ENCODE peak calls at places on chromosome X, in eight cellular contexts. K is heart right ventricle, X is mammary epithelial cell, L is esophagus muscularis mucosa, F is psoas muscle, T is IMR-90, O is PC-9, Z is spleen. P is an unnamed sample.

GRCh38 chrX:16567681-16568080 is 82.3 kb upstream of the S100G start:
- DNase-seq in K (no peak), X (no peak), L (no peak), F (no peak), T (no peak), O (no peak), Z (no peak), P (no peak)

GRCh38 chrX:15404712-15405111 is 20.5 kb upstream of the VEGFD start:
- DNase-seq in K (peak), X (no peak), L (no peak), F (peak), T (peak), O (no peak), Z (no peak), P (no peak)

GRCh38 chrX:135973025-135973547 is 702 bp downstream of the MMGT1 start:
- DNase-seq in K (no peak), X (peak), L (no peak), F (no peak), T (peak), O (peak), Z (no peak), P (no peak)

GRCh38 chrX:119887721-119888425 is 7.8 kb upstream of the AKAP14 start:
- DNase-seq in K (peak), X (no peak), L (no peak), F (peak), T (peak), O (peak), Z (peak), P (no peak)

GRCh38 chrX:18833071-18833731 is 125.8 kb downstream of the PPEF1 start:
- DNase-seq in K (peak), X (no peak), L (no peak), F (peak), T (peak), O (no peak), Z (no peak), P (no peak)

GRCh38 chrX:281166-281999 is at the start of gene PLCXD1:
- DNase-seq in K (no peak), X (no peak), L (no peak), F (no peak), T (peak), O (no peak), Z (peak), P (no peak)

GRCh38 chrX:68945603-68946228 is 116.9 kb downstream of the EFNB1 start:
- DNase-seq in K (no peak), X (no peak), L (peak), F (no peak), T (peak), O (peak), Z (peak), P (no peak)

GRCh38 chrX:109635151-109635550 is 10.2 kb upstream of the KCNE5 start:
- DNase-seq in K (no peak), X (peak), L (no peak), F (no peak), T (peak), O (peak), Z (no peak), P (no peak)

GRCh38 chrX:107718156-107718621 is 57.4 kb downstream of the TSC22D3 start:
- DNase-seq in K (peak), X (peak), L (peak), F (peak), T (peak), O (peak), Z (peak), P (no peak)
- H3K27ac ChIP-seq in K (peak), X (peak), L (peak), F (peak), T (no peak), O (peak), Z (peak), P (peak)

GRCh38 chrX:104568304-104568915 is 2.4 kb downstream of the IL1RAPL2 start:
- DNase-seq in K (no peak), X (no peak), L (no peak), F (no peak), T (no peak), O (no peak), Z (no peak), P (no peak)

GRCh38 chrX:104565791-104566687 is at the start of gene IL1RAPL2:
- DNase-seq in K (peak), X (peak), L (no peak), F (peak), T (no peak), O (peak), Z (no peak), P (peak)

GRCh38 chrX:104566921-104567501 is 1.0 kb downstream of the IL1RAPL2 start:
- DNase-seq in K (no peak), X (peak), L (no peak), F (peak), T (no peak), O (peak), Z (no peak), P (no peak)

GRCh38 chrX:104564921-104565703 is 887 bp upstream of the IL1RAPL2 start:
- DNase-seq in K (no peak), X (peak), L (no peak), F (no peak), T (no peak), O (peak), Z (no peak), P (no peak)

GRCh38 chrX:104567506-104567905 is 1.5 kb downstream of the IL1RAPL2 start:
- DNase-seq in K (no peak), X (no peak), L (no peak), F (no peak), T (no peak), O (no peak), Z (no peak), P (no peak)
- H3K27ac ChIP-seq in K (no peak), X (no peak), L (no peak), F (no peak), T (no peak), O (no peak), Z (no peak), P (no peak)

DNA sequence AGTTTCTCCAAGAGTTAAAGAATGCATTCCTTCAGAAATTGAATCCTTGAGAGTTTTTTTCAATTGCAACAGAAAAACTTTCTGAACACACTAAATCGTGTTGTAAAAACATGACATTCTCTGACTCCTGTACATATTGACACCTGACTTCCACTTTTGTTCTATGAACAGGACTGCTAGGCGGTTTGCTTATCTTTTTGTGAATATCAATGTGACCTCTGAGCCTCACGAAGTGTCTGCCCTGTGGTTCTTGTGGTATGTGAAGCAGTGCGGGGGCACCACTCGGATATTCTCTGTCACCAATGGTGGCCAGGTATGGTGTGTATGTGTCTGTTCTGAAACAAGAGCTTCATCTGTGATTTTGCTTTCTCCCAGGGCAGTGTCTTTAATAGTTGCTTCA is 71.9 kb downstream of the MAOA start:
- DNase-seq in K (no peak), X (no peak), L (no peak), F (no peak), T (no peak), O (no peak), Z (no peak), P (no peak)
- H3K27ac ChIP-seq in K (no peak), X (no peak), L (no peak), F (no peak), T (no peak), O (no peak), Z (no peak), P (no peak)

DNA sequence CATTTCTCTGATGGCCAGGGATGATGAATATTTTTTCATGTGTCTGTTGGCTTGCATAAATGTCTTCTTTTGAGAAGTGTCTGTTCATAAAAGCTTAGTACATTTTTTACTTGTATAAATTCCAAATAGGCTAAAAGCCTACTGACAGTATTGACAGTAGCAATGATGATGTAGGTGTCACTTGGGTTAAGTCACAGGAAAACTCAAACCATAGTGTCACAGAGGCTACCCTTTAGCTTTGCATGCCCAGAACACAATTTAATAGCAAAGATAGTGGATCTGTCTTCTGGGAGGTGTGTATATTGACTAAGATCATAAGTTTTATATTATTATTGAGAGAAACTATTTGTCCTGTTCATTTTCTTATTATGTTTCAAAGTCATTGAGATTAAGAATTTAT is 8.1 kb downstream of the RP2 start:
- DNase-seq in K (no peak), X (no peak), L (no peak), F (no peak), T (no peak), O (no peak), Z (no peak), P (no peak)
- H3K27ac ChIP-seq in K (no peak), X (no peak), L (no peak), F (no peak), T (no peak), O (no peak), Z (no peak), P (no peak)

GRCh38 chrX:10022273-10022541 is 55.0 kb downstream of the CLDN34 start:
- DNase-seq in K (no peak), X (no peak), L (no peak), F (no peak), T (no peak), O (no peak), Z (no peak), P (no peak)

GRCh38 chrX:10023821-10024220 is 56.7 kb downstream of the CLDN34 start:
- DNase-seq in K (no peak), X (no peak), L (no peak), F (no peak), T (no peak), O (no peak), Z (no peak), P (no peak)

GRCh38 chrX:10017866-10018265 is 50.7 kb downstream of the CLDN34 start:
- DNase-seq in K (no peak), X (peak), L (no peak), F (no peak), T (peak), O (peak), Z (no peak), P (no peak)

GRCh38 chrX:10022580-10023245 is 55.6 kb downstream of the CLDN34 start:
- DNase-seq in K (peak), X (no peak), L (no peak), F (no peak), T (peak), O (no peak), Z (no peak), P (no peak)

DNA sequence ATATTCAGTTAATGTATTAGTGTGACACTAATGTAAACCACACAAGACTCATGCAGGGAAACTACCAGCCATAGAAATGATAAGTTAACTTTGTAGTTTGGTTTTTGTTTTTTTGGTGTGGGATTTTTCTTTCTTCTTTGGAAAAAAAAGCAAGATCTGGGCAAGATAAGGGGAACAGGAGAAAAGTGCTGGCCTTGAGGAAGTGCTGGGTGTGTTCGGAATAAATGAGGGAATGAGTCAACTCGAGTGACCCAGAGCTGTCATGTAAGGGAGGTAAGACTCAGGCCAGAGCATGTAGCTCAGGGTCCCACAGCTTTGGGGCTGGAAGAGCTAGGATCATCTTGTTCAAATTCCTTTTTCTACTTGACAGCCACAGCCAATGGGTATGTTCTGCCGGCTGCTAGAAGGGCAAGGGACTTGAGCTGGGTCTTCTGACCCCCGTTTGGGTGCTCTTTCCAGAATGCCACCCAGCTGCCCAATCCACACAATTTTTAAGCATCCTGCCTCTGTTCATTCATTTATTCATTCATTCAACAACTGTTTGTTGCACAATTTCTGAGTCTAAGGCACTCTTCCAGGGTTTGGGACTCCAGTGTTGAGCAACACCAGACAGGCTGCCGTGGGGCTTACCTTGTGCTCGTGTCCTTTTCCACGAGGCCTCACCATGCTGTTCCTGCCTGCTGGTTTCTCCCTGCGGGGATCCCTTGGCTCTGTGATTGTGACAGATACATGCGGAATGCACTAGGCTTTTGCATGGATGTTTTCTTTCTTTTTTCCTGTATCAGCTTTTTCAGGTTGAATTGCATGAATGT is 54.5 kb downstream of the CLDN34 start:
- DNase-seq in K (no peak), X (no peak), L (no peak), F (no peak), T (peak), O (no peak), Z (no peak), P (no peak)
- H3K27ac ChIP-seq in K (peak), X (no peak), L (no peak), F (no peak), T (no peak), O (no peak), Z (no peak), P (peak)

GRCh38 chrX:6707497-6707896 is 172.6 kb upstream of the VCX3A start:
- DNase-seq in K (no peak), X (no peak), L (no peak), F (no peak), T (no peak), O (no peak), Z (no peak), P (no peak)

GRCh38 chrX:6708676-6709075 is 173.8 kb upstream of the VCX3A start:
- DNase-seq in K (no peak), X (peak), L (no peak), F (no peak), T (no peak), O (no peak), Z (no peak), P (peak)

GRCh38 chrX:6708041-6708440 is 173.1 kb upstream of the VCX3A start:
- DNase-seq in K (no peak), X (peak), L (no peak), F (no peak), T (no peak), O (peak), Z (no peak), P (no peak)
- H3K27ac ChIP-seq in K (no peak), X (no peak), L (no peak), F (no peak), T (no peak), O (peak), Z (no peak), P (no peak)

DNA sequence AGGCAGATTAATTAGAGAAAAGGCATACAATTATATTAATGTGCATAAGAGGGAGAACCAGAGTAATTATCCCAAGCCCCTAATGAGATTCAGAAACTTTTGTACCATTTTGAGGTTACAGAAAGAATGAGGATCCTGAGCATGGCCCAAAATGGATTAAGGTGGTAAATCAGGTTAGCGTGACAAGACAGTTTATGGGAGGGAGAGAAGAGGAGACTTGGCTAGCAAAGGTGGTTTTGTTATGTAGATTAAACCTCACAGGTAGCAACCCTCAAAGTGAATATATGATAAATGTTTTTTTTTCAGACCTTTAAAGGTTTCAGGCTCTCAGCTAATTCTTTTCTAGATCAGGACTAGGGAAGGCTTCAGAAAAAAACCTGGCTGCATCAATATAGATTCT is 781.8 kb downstream of the FAM133A start:
- DNase-seq in K (no peak), X (no peak), L (no peak), F (no peak), T (no peak), O (no peak), Z (no peak), P (no peak)
- H3K27ac ChIP-seq in K (no peak), X (no peak), L (no peak), F (no peak), T (no peak), O (no peak), Z (no peak), P (no peak)

GRCh38 chrX:39896951-39897740 is 200.6 kb downstream of the BCOR start:
- DNase-seq in K (peak), X (peak), L (no peak), F (peak), T (peak), O (no peak), Z (no peak), P (no peak)
- H3K27ac ChIP-seq in K (peak), X (peak), L (no peak), F (no peak), T (peak), O (no peak), Z (no peak), P (peak)

GRCh38 chrX:154059231-154059630 is 38.3 kb downstream of the MECP2 start:
- DNase-seq in K (no peak), X (no peak), L (no peak), F (no peak), T (no peak), O (no peak), Z (no peak), P (no peak)
- H3K27ac ChIP-seq in K (peak), X (no peak), L (no peak), F (peak), T (no peak), O (no peak), Z (no peak), P (no peak)

P was measured in epithelial cell of prostate.